ENCODE peak calls at places on chromosomes 6 and 20, in eight cellular contexts. One of them, this sample, is unnamed.

GRCh38 chr6:32984639-32985389 is 16.4 kb downstream of the BRD2 start:
- DNase-seq in activated naive CD4-positive, alpha-beta T cell: peak; percentile 89
- DNase-seq in BJ: no peak
- DNase-seq in upper lobe of left lung: no peak
- DNase-seq in B cell: peak; percentile 74
- DNase-seq in MCF 10A: peak; percentile 91
- DNase-seq in gastrocnemius medialis: peak; percentile 84
- DNase-seq in neural crest cell: peak; percentile 86
- DNase-seq in this sample: peak; percentile 86

GRCh38 chr6:169167581-169168301 is 85.9 kb downstream of the THBS2 start:
- DNase-seq in activated naive CD4-positive, alpha-beta T cell: no peak
- DNase-seq in BJ: peak; percentile 71
- DNase-seq in upper lobe of left lung: no peak
- DNase-seq in B cell: no peak
- DNase-seq in MCF 10A: peak; percentile 56
- DNase-seq in gastrocnemius medialis: no peak
- DNase-seq in neural crest cell: no peak
- DNase-seq in this sample: no peak

GRCh38 chr20:51703446-51704287 is 64.5 kb downstream of the ATP9A start:
- DNase-seq in activated naive CD4-positive, alpha-beta T cell: no peak
- DNase-seq in BJ: no peak
- DNase-seq in upper lobe of left lung: no peak
- DNase-seq in B cell: no peak
- DNase-seq in MCF 10A: no peak
- DNase-seq in gastrocnemius medialis: no peak
- DNase-seq in neural crest cell: no peak
- DNase-seq in this sample: no peak

GRCh38 chr20:46400828-46401477 is 5.5 kb downstream of the ELMO2 start:
- DNase-seq in activated naive CD4-positive, alpha-beta T cell: no peak
- DNase-seq in BJ: peak; percentile 50
- DNase-seq in upper lobe of left lung: no peak
- DNase-seq in B cell: no peak
- DNase-seq in MCF 10A: no peak
- DNase-seq in gastrocnemius medialis: no peak
- DNase-seq in neural crest cell: no peak
- DNase-seq in this sample: no peak

GRCh38 chr20:61376541-61377231 is 124.6 kb downstream of the CDH4 start:
- DNase-seq in activated naive CD4-positive, alpha-beta T cell: no peak
- DNase-seq in BJ: no peak
- DNase-seq in upper lobe of left lung: no peak
- DNase-seq in B cell: no peak
- DNase-seq in MCF 10A: no peak
- DNase-seq in gastrocnemius medialis: no peak
- DNase-seq in neural crest cell: no peak
- DNase-seq in this sample: no peak

GRCh38 chr20:57439432-57439831 is 48.2 kb downstream of the RBM38 start:
- DNase-seq in activated naive CD4-positive, alpha-beta T cell: no peak
- DNase-seq in BJ: no peak
- DNase-seq in upper lobe of left lung: peak; percentile 94
- DNase-seq in B cell: no peak
- DNase-seq in MCF 10A: peak; percentile 53
- DNase-seq in gastrocnemius medialis: peak; percentile 72
- DNase-seq in neural crest cell: no peak
- DNase-seq in this sample: no peak

GRCh38 chr20:5364997-5365597 is 48.3 kb upstream of the PROKR2 start:
- DNase-seq in activated naive CD4-positive, alpha-beta T cell: no peak
- DNase-seq in BJ: peak; percentile 1
- DNase-seq in upper lobe of left lung: no peak
- DNase-seq in B cell: no peak
- DNase-seq in MCF 10A: no peak
- DNase-seq in gastrocnemius medialis: no peak
- DNase-seq in neural crest cell: no peak
- DNase-seq in this sample: no peak

GRCh38 chr20:19254956-19255355 is 42.5 kb downstream of the SLC24A3 start:
- DNase-seq in activated naive CD4-positive, alpha-beta T cell: no peak
- DNase-seq in BJ: no peak
- DNase-seq in upper lobe of left lung: no peak
- DNase-seq in B cell: no peak
- DNase-seq in MCF 10A: peak; percentile 38
- DNase-seq in gastrocnemius medialis: no peak
- DNase-seq in neural crest cell: no peak
- DNase-seq in this sample: no peak

GRCh38 chr6:37321516-37321915 is 32.3 kb upstream of the RNF8 start:
- DNase-seq in activated naive CD4-positive, alpha-beta T cell: no peak
- DNase-seq in BJ: no peak
- DNase-seq in upper lobe of left lung: no peak
- DNase-seq in B cell: no peak
- DNase-seq in MCF 10A: no peak
- DNase-seq in gastrocnemius medialis: no peak
- DNase-seq in neural crest cell: no peak
- DNase-seq in this sample: no peak

GRCh38 chr6:22363166-22363965 is 66.5 kb upstream of the PRL start:
- DNase-seq in activated naive CD4-positive, alpha-beta T cell: no peak
- DNase-seq in BJ: no peak
- DNase-seq in upper lobe of left lung: no peak
- DNase-seq in B cell: no peak
- DNase-seq in MCF 10A: peak; percentile 12
- DNase-seq in gastrocnemius medialis: no peak
- DNase-seq in neural crest cell: no peak
- DNase-seq in this sample: no peak

GRCh38 chr20:57215826-57216471 is 50.5 kb downstream of the BMP7 start:
- DNase-seq in activated naive CD4-positive, alpha-beta T cell: no peak
- DNase-seq in BJ: no peak
- DNase-seq in upper lobe of left lung: no peak
- DNase-seq in B cell: no peak
- DNase-seq in MCF 10A: no peak
- DNase-seq in gastrocnemius medialis: no peak
- DNase-seq in neural crest cell: no peak
- DNase-seq in this sample: no peak

GRCh38 chr6:53148684-53149083 is at the start of gene GCM1:
- DNase-seq in activated naive CD4-positive, alpha-beta T cell: no peak
- DNase-seq in BJ: no peak
- DNase-seq in upper lobe of left lung: no peak
- DNase-seq in B cell: no peak
- DNase-seq in MCF 10A: no peak
- DNase-seq in gastrocnemius medialis: no peak
- DNase-seq in neural crest cell: no peak
- DNase-seq in this sample: no peak

GRCh38 chr6:167668019-167668753 is 158.5 kb upstream of the AFDN start:
- DNase-seq in activated naive CD4-positive, alpha-beta T cell: no peak
- DNase-seq in BJ: no peak
- DNase-seq in upper lobe of left lung: no peak
- DNase-seq in B cell: no peak
- DNase-seq in MCF 10A: no peak
- DNase-seq in gastrocnemius medialis: peak; percentile 75
- DNase-seq in neural crest cell: no peak
- DNase-seq in this sample: no peak

GRCh38 chr6:154996841-154997311 is 1.8 kb downstream of the TIAM2 start:
- DNase-seq in activated naive CD4-positive, alpha-beta T cell: no peak
- DNase-seq in BJ: no peak
- DNase-seq in upper lobe of left lung: no peak
- DNase-seq in B cell: no peak
- DNase-seq in MCF 10A: no peak
- DNase-seq in gastrocnemius medialis: no peak
- DNase-seq in neural crest cell: no peak
- DNase-seq in this sample: no peak

GRCh38 chr6:27608916-27609883 is 136.3 kb upstream of the ZNF184 start:
- DNase-seq in activated naive CD4-positive, alpha-beta T cell: no peak
- DNase-seq in BJ: no peak
- DNase-seq in upper lobe of left lung: no peak
- DNase-seq in B cell: no peak
- DNase-seq in MCF 10A: peak; percentile 89
- DNase-seq in gastrocnemius medialis: no peak
- DNase-seq in neural crest cell: no peak
- DNase-seq in this sample: no peak

GRCh38 chr20:55782861-55783260 is 222.5 kb downstream of the CBLN4 start:
- DNase-seq in activated naive CD4-positive, alpha-beta T cell: no peak
- DNase-seq in BJ: no peak
- DNase-seq in upper lobe of left lung: no peak
- DNase-seq in B cell: no peak
- DNase-seq in MCF 10A: no peak
- DNase-seq in gastrocnemius medialis: no peak
- DNase-seq in neural crest cell: no peak
- DNase-seq in this sample: no peak

GRCh38 chr20:39800111-39800510 is 838.0 kb downstream of the DHX35 start:
- DNase-seq in activated naive CD4-positive, alpha-beta T cell: no peak
- DNase-seq in BJ: no peak
- DNase-seq in upper lobe of left lung: no peak
- DNase-seq in B cell: no peak
- DNase-seq in MCF 10A: peak; percentile 66
- DNase-seq in gastrocnemius medialis: no peak
- DNase-seq in neural crest cell: no peak
- DNase-seq in this sample: no peak

GRCh38 chr6:15287670-15288069 is 41.8 kb downstream of the JARID2 start:
- DNase-seq in activated naive CD4-positive, alpha-beta T cell: no peak
- DNase-seq in BJ: no peak
- DNase-seq in upper lobe of left lung: no peak
- DNase-seq in B cell: peak; percentile 71
- DNase-seq in MCF 10A: no peak
- DNase-seq in gastrocnemius medialis: no peak
- DNase-seq in neural crest cell: no peak
- DNase-seq in this sample: no peak

GRCh38 chr20:57940376-57940775 is 230.6 kb upstream of the PMEPA1 start:
- DNase-seq in activated naive CD4-positive, alpha-beta T cell: no peak
- DNase-seq in BJ: no peak
- DNase-seq in upper lobe of left lung: no peak
- DNase-seq in B cell: no peak
- DNase-seq in MCF 10A: no peak
- DNase-seq in gastrocnemius medialis: no peak
- DNase-seq in neural crest cell: no peak
- DNase-seq in this sample: no peak

GRCh38 chr20:45209924-45210323 is 3.1 kb downstream of the SEMG1 start:
- DNase-seq in activated naive CD4-positive, alpha-beta T cell: no peak
- DNase-seq in BJ: no peak
- DNase-seq in upper lobe of left lung: no peak
- DNase-seq in B cell: no peak
- DNase-seq in MCF 10A: no peak
- DNase-seq in gastrocnemius medialis: no peak
- DNase-seq in neural crest cell: no peak
- DNase-seq in this sample: no peak

GRCh38 chr6:23174781-23175361 is 605.5 kb downstream of the HDGFL1 start:
- DNase-seq in activated naive CD4-positive, alpha-beta T cell: no peak
- DNase-seq in BJ: peak; percentile 96
- DNase-seq in upper lobe of left lung: no peak
- DNase-seq in B cell: no peak
- DNase-seq in MCF 10A: peak; percentile 85
- DNase-seq in gastrocnemius medialis: no peak
- DNase-seq in neural crest cell: no peak
- DNase-seq in this sample: no peak

GRCh38 chr6:149166324-149166723 is 151.2 kb upstream of the TAB2 start:
- DNase-seq in activated naive CD4-positive, alpha-beta T cell: no peak
- DNase-seq in BJ: no peak
- DNase-seq in upper lobe of left lung: no peak
- DNase-seq in B cell: no peak
- DNase-seq in MCF 10A: no peak
- DNase-seq in gastrocnemius medialis: no peak
- DNase-seq in neural crest cell: no peak
- DNase-seq in this sample: no peak

GRCh38 chr20:57076951-57077350 is 189.5 kb downstream of the BMP7 start:
- DNase-seq in activated naive CD4-positive, alpha-beta T cell: no peak
- DNase-seq in BJ: no peak
- DNase-seq in upper lobe of left lung: no peak
- DNase-seq in B cell: no peak
- DNase-seq in MCF 10A: no peak
- DNase-seq in gastrocnemius medialis: no peak
- DNase-seq in neural crest cell: no peak
- DNase-seq in this sample: no peak